ENCODE peak calls at places on chromosomes 1 and 21, in four cellular contexts. X is IMR-90, P is K562, L is GM12878. A is an unnamed sample.

GRCh38 chr1:145990249-145991097 is 5.9 kb downstream of the TXNIP start:
- DNase-seq in X (no peak), P (no peak), L (no peak), A (no peak)

GRCh38 chr1:17233675-17234074 is 15.2 kb upstream of the PADI3 start:
- DNase-seq in X (peak; percentile 94), P (no peak), L (no peak), A (peak; percentile 73)

GRCh38 chr1:64469977-64470669 is at the start of gene CACHD1:
- DNase-seq in X (peak; percentile 70), P (no peak), L (no peak), A (peak; percentile 88)

GRCh38 chr1:110308247-110308646 is 30.9 kb upstream of the RBM15 start:
- DNase-seq in X (peak; percentile 87), P (no peak), L (no peak), A (no peak)

GRCh38 chr1:60765204-60765603 is 317.2 kb upstream of the NFIA start:
- DNase-seq in X (no peak), P (peak; percentile 58), L (no peak), A (peak; percentile 49)

GRCh38 chr21:9774347-9774746 is 747.0 kb upstream of the TPTE start:
- DNase-seq in X (no peak), P (no peak), L (no peak), A (no peak)

GRCh38 chr21:24899138-24899537 is 708.1 kb downstream of the MRPL39 start:
- DNase-seq in X (no peak), P (no peak), L (peak; percentile 16), A (no peak)

GRCh38 chr1:235160395-235160964 is 570 bp downstream of the RBM34 start:
- DNase-seq in X (peak; percentile 64), P (no peak), L (no peak), A (no peak)

GRCh38 chr1:23741609-23742008 is 1.7 kb upstream of the ELOA start:
- DNase-seq in X (no peak), P (no peak), L (no peak), A (no peak)

GRCh38 chr21:41610042-41610839 is 102.3 kb upstream of the TMPRSS2 start:
- DNase-seq in X (peak; percentile 64), P (peak; percentile 73), L (no peak), A (peak; percentile 42)

GRCh38 chr1:94236630-94237290 is 624 bp downstream of the ARHGAP29 start:
- DNase-seq in X (peak; percentile 50), P (no peak), L (no peak), A (no peak)

GRCh38 chr1:64363116-64363515 is 106.8 kb upstream of the CACHD1 start:
- DNase-seq in X (no peak), P (no peak), L (no peak), A (no peak)

GRCh38 chr1:7373251-7373650 is 397.8 kb upstream of the VAMP3 start:
- DNase-seq in X (no peak), P (no peak), L (no peak), A (no peak)

GRCh38 chr1:217525773-217526490 is 105.0 kb downstream of the GPATCH2 start:
- DNase-seq in X (peak; percentile 34), P (no peak), L (no peak), A (peak; percentile 63)

GRCh38 chr1:224211262-224211962 is 28.4 kb downstream of the DEGS1 start:
- DNase-seq in X (peak; percentile 87), P (no peak), L (no peak), A (peak; percentile 62)

GRCh38 chr21:42062543-42063022 is 8.5 kb upstream of the UMODL1 start:
- DNase-seq in X (no peak), P (no peak), L (peak; percentile 82), A (no peak)

GRCh38 chr1:107529511-107530149 is 388.8 kb downstream of the NTNG1 start:
- DNase-seq in X (peak; percentile 35), P (peak; percentile 57), L (peak; percentile 19), A (peak; percentile 26)

GRCh38 chr1:206738370-206739366 is 31.9 kb upstream of the IL19 start:
- DNase-seq in X (peak; percentile 28), P (no peak), L (no peak), A (no peak)

GRCh38 chr1:48194801-48195200 is 27.7 kb upstream of the SLC5A9 start:
- DNase-seq in X (no peak), P (no peak), L (no peak), A (no peak)

GRCh38 chr1:205325334-205325884 is 3.9 kb upstream of the NUAK2 start:
- DNase-seq in X (peak; percentile 84), P (peak; percentile 65), L (peak; percentile 37), A (peak; percentile 84)

GRCh38 chr1:46403916-46404315 is 9.8 kb downstream of the FAAH start:
- DNase-seq in X (no peak), P (no peak), L (no peak), A (no peak)

GRCh38 chr1:108590947-108591346 is 31.0 kb downstream of the EEIG2 start:
- DNase-seq in X (peak; percentile 95), P (no peak), L (no peak), A (peak; percentile 97)

GRCh38 chr1:21553116-21553926 is 44.1 kb downstream of the ALPL start:
- DNase-seq in X (peak; percentile 89), P (no peak), L (no peak), A (no peak)

GRCh38 chr1:153386500-153386901 is 4.4 kb downstream of the S100A8 start:
- DNase-seq in X (no peak), P (no peak), L (no peak), A (no peak)

GRCh38 chr1:1272341-1273151 is 1.1 kb downstream of the UBE2J2 start:
- DNase-seq in X (peak; percentile 35), P (no peak), L (no peak), A (peak; percentile 51)

GRCh38 chr1:199742547-199742946 is 285.0 kb upstream of the NR5A2 start:
- DNase-seq in X (peak; percentile 98), P (no peak), L (no peak), A (peak; percentile 86)

GRCh38 chr1:210251680-210252490 is 19.3 kb downstream of the SERTAD4 start:
- DNase-seq in X (no peak), P (no peak), L (no peak), A (no peak)

GRCh38 chr1:8006037-8006963 is 19.8 kb downstream of the ERRFI1 start:
- DNase-seq in X (no peak), P (no peak), L (no peak), A (no peak)

GRCh38 chr1:59705849-59706599 is 108.7 kb upstream of the HOOK1 start:
- DNase-seq in X (peak; percentile 93), P (no peak), L (no peak), A (peak; percentile 36)

GRCh38 chr21:45139473-45139872 is 65.1 kb downstream of the ADARB1 start:
- DNase-seq in X (no peak), P (no peak), L (no peak), A (no peak)

GRCh38 chr1:175628548-175629317 is 114.7 kb downstream of the TNR start:
- DNase-seq in X (no peak), P (no peak), L (no peak), A (no peak)

GRCh38 chr1:241600496-241600901 is 39.7 kb downstream of the CHML start:
- DNase-seq in X (peak; percentile 66), P (no peak), L (peak; percentile 23), A (no peak)

GRCh38 chr1:12184008-12184681 is 17.4 kb downstream of the TNFRSF1B start:
- DNase-seq in X (peak; percentile 85), P (peak; percentile 58), L (no peak), A (peak; percentile 93)

GRCh38 chr1:110262846-110263631 is 52.9 kb downstream of the KCNC4 start:
- DNase-seq in X (no peak), P (peak; percentile 56), L (no peak), A (no peak)

GRCh38 chr1:19123837-19124236 is 86.2 kb downstream of the UBR4 start:
- DNase-seq in X (no peak), P (no peak), L (no peak), A (no peak)

GRCh38 chr1:1974834-1975233 is 28.8 kb downstream of the CFAP74 start:
- DNase-seq in X (no peak), P (peak; percentile 53), L (no peak), A (no peak)

GRCh38 chr1:56024155-56024554 is 555.2 kb downstream of the PLPP3 start:
- DNase-seq in X (no peak), P (no peak), L (no peak), A (no peak)

GRCh38 chr1:159429074-159429861 is 2.7 kb upstream of the OR10J4 start:
- DNase-seq in X (peak; percentile 24), P (no peak), L (no peak), A (peak; percentile 14)

GRCh38 chr1:193120604-193121166 is 1.1 kb upstream of the CDC73 start:
- DNase-seq in X (no peak), P (no peak), L (no peak), A (no peak)
- TF ChIP-seq FOS in X (no peak), P (no peak), L (no peak), A (no peak)

DNA sequence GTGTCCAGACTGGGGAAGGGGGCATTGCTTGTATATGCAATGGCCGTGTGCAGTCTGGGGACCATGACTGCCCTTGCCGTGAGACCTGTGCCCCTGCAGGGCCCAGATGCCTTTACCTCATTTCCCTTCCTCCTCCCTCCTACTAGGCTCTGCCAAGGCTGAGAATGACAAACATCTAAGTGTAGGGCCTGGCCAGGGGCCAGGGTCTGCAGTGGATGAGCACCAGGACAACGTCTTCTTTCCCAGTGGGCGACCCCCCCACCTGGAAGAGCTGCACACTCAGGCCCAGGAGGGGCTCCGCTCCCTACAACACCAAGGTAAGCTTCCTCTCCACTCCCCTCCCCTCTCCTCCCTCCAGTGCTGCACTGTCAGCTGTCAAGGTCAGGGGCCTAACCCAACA is 49.5 kb downstream of the YARS1 start:
- DNase-seq in X (peak; percentile 31), P (no peak), L (no peak), A (peak; percentile 46)
- H3K27ac ChIP-seq in X (no peak overlapping the region), P (no peak overlapping the region), L (no peak overlapping the region), A (no peak overlapping the region)

DNA sequence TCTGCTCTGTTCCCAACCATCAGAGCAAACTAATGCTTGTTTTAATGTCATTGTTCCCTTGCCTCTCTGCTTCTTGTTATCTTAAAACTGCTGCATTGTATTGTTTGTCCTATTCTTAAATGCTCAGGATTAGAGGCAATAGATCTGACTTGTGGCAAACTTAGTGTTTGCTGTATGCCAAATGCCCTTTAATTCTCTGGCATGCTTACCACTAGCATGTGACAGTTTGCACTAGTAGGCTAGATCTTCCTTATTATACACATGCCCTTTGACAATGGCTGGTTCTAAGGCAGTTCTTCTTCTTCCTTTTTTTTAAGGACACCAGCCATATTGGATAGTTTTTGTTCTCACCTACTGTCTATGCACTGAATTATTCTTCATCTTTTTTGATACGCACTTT is 30.1 kb downstream of the PALMD start:
- DNase-seq in X (no peak), P (no peak), L (no peak), A (no peak)
- TF ChIP-seq FOS in X (no peak), P (no peak), L (no peak), A (no peak)

DNA sequence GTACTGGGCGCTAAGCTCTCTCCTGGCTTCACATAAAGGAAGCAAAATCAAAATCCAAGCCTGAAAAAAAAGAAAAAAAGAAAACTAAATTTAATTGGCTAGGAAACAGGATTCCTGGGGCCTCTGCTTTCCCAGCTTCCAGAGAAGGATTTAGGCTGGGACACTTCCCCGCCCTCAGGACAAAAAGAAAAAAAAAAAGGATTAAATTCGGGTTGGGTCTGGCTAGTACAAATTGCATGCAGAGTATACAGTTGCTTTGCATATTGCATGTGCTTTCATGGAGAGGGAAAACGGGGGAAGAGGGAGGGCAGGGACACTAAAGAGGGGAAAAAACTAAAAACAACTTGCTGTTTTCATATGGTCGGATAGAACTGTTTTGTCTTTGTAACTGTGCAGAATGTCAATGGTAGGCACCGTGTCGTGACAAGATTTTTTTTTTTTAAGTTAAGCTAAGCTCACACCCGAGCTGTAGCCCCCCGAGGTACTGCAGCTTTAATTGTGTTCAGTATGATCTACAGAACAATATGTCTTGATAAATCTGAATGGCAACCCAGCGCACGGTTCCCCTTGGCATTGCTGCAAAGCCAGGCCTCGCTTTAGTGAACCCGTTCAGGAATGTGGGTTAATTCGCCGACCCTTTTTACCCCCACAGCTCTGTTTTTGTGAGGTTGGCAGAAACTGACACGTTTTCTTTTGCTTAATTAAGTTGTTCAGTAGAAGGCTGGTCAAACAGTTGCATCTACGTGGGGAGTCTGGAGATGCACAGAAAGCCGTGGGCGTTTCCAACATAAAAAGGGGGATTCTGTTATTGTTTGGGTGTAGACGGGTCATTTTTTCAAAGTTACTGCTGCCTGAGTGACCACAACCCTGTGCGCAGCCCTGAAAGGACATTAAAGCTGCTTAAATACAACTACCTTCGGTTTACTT is 43.0 kb downstream of the OLIG1 start:
- DNase-seq in X (no peak), P (no peak), L (no peak), A (no peak)
- H3K27ac ChIP-seq in X (no peak overlapping the region), P (no peak overlapping the region), L (no peak overlapping the region), A (no peak overlapping the region)

A was measured in endothelial cell of umbilical vein.